ENCODE peak calls at places on chromosome 20, in five cellular contexts. C is right cardiac atrium; D is activated gamma-delta T cell treated with anti-CD3 and anti-CD28 coated beads, Interleukin-2, amount 50 U/mL, for 16 hours; V is COR-L47; E is left ventricle myocardium superior. U is an unnamed sample.

GRCh38 chr20:11882651-11883050 is 35.0 kb upstream of the BTBD3 start:
- DNase-seq in E (no peak), C (no peak), D (no peak), V (no peak), U (no peak)

GRCh38 chr20:22805219-22805618 is 220.8 kb upstream of the FOXA2 start:
- DNase-seq in C (peak), E (peak), D (no peak), V (no peak), U (peak)

GRCh38 chr20:46246527-46246926 is 61.8 kb downstream of the CDH22 start:
- DNase-seq in C (no peak), D (no peak), E (no peak), V (no peak), U (no peak)

GRCh38 chr20:47854687-47855212 is 69.5 kb upstream of the SULF2 start:
- DNase-seq in C (no peak), E (no peak), D (no peak), V (no peak), U (no peak)

GRCh38 chr20:34458631-34459030 is 57.6 kb upstream of the DYNLRB1 start:
- DNase-seq in V (no peak), C (no peak), D (no peak), E (no peak), U (no peak)

GRCh38 chr20:24840121-24840713 is 108.9 kb upstream of the CST7 start:
- DNase-seq in C (no peak), V (no peak), D (no peak), E (no peak), U (no peak)

GRCh38 chr20:31948008-31948407 is 3.8 kb downstream of the PDRG1 start:
- DNase-seq in E (no peak), V (no peak), C (no peak), D (no peak), U (no peak)

GRCh38 chr20:20492521-20493334 is 124.8 kb downstream of the INSM1 start:
- DNase-seq in E (no peak), C (no peak), D (no peak), V (peak), U (no peak)

GRCh38 chr20:64232794-64233193 is 22.8 kb upstream of the PCMTD2 start:
- DNase-seq in C (no peak), E (peak), D (no peak), V (peak), U (peak)

GRCh38 chr20:51569815-51570741 is 27.6 kb upstream of the NFATC2 start:
- DNase-seq in C (peak), E (peak), D (no peak), V (no peak), U (peak)

GRCh38 chr20:62590301-62591121 is 51.8 kb upstream of the SLCO4A1 start:
- DNase-seq in V (no peak), C (peak), E (peak), D (no peak), U (no peak)

GRCh38 chr20:6094565-6094964 is 28.3 kb downstream of the FERMT1 start:
- DNase-seq in C (no peak), V (no peak), D (no peak), E (no peak), U (no peak)

GRCh38 chr20:47429409-47429808 is 72.3 kb upstream of the NCOA3 start:
- DNase-seq in E (no peak), V (no peak), C (no peak), D (no peak), U (no peak)

GRCh38 chr20:8901237-8902025 is 167.5 kb upstream of the PLCB4 start:
- DNase-seq in V (no peak), D (no peak), E (peak), C (peak), U (peak)

U was measured in heart right ventricle.